ENCODE peak calls at places on chromosomes 7 and 10, in ten cellular contexts. One of them, this sample, is unnamed.

GRCh38 chr10:34758447-34758996 is 56.6 kb downstream of the PARD3 start:
- DNase-seq in cardiac septum: no peak
- DNase-seq in activated T-cell treated with anti-CD3 and anti-CD28 coated beads, Interleukin-2, amount 50 U/mL, for 4 hours: no peak
- DNase-seq in glutamatergic neuron: no peak
- DNase-seq in GM04504: peak
- DNase-seq in cardiac muscle cell: no peak
- DNase-seq in CD8-positive, alpha-beta T cell: no peak
- DNase-seq in NCI-H2081 treated with DMSO at 0.1 percent for 48 hours: no peak
- DNase-seq in HT1080: peak
- DNase-seq in KG1: no peak
- DNase-seq in this sample: no peak

GRCh38 chr7:149722356-149722957 is 50.9 kb downstream of the ZNF467 start:
- DNase-seq in cardiac muscle cell: no peak
- DNase-seq in KG1: no peak
- DNase-seq in GM04504: no peak
- DNase-seq in CD8-positive, alpha-beta T cell: no peak
- DNase-seq in HT1080: no peak
- DNase-seq in glutamatergic neuron: no peak
- DNase-seq in activated T-cell treated with anti-CD3 and anti-CD28 coated beads, Interleukin-2, amount 50 U/mL, for 4 hours: no peak
- DNase-seq in cardiac septum: no peak
- DNase-seq in NCI-H2081 treated with DMSO at 0.1 percent for 48 hours: no peak
- DNase-seq in this sample: no peak

GRCh38 chr7:138821912-138822311 is 23.9 kb upstream of the ATP6V0A4 start:
- DNase-seq in NCI-H2081 treated with DMSO at 0.1 percent for 48 hours: no peak
- DNase-seq in cardiac muscle cell: no peak
- DNase-seq in activated T-cell treated with anti-CD3 and anti-CD28 coated beads, Interleukin-2, amount 50 U/mL, for 4 hours: no peak
- DNase-seq in cardiac septum: no peak
- DNase-seq in CD8-positive, alpha-beta T cell: no peak
- DNase-seq in glutamatergic neuron: no peak
- DNase-seq in HT1080: no peak
- DNase-seq in KG1: no peak
- DNase-seq in GM04504: no peak
- DNase-seq in this sample: no peak

GRCh38 chr10:30134546-30134945 is 75.2 kb upstream of the JCAD start:
- DNase-seq in cardiac septum: no peak
- DNase-seq in GM04504: no peak
- DNase-seq in KG1: no peak
- DNase-seq in CD8-positive, alpha-beta T cell: no peak
- DNase-seq in activated T-cell treated with anti-CD3 and anti-CD28 coated beads, Interleukin-2, amount 50 U/mL, for 4 hours: no peak
- DNase-seq in NCI-H2081 treated with DMSO at 0.1 percent for 48 hours: no peak
- DNase-seq in HT1080: no peak
- DNase-seq in glutamatergic neuron: no peak
- DNase-seq in cardiac muscle cell: no peak
- DNase-seq in this sample: no peak

GRCh38 chr7:47597379-47597778 is 15.5 kb upstream of the TNS3 start:
- DNase-seq in KG1: no peak
- DNase-seq in activated T-cell treated with anti-CD3 and anti-CD28 coated beads, Interleukin-2, amount 50 U/mL, for 4 hours: no peak
- DNase-seq in CD8-positive, alpha-beta T cell: no peak
- DNase-seq in GM04504: no peak
- DNase-seq in cardiac muscle cell: no peak
- DNase-seq in cardiac septum: no peak
- DNase-seq in glutamatergic neuron: no peak
- DNase-seq in NCI-H2081 treated with DMSO at 0.1 percent for 48 hours: no peak
- DNase-seq in HT1080: no peak
- DNase-seq in this sample: no peak

GRCh38 chr7:952548-953441 is 1.7 kb downstream of the ADAP1 start:
- DNase-seq in GM04504: no peak
- DNase-seq in HT1080: no peak
- DNase-seq in cardiac septum: no peak
- DNase-seq in NCI-H2081 treated with DMSO at 0.1 percent for 48 hours: no peak
- DNase-seq in glutamatergic neuron: peak
- DNase-seq in KG1: no peak
- DNase-seq in CD8-positive, alpha-beta T cell: no peak
- DNase-seq in activated T-cell treated with anti-CD3 and anti-CD28 coated beads, Interleukin-2, amount 50 U/mL, for 4 hours: no peak
- DNase-seq in cardiac muscle cell: no peak
- DNase-seq in this sample: no peak

GRCh38 chr7:141072548-141073172 is 1.2 kb upstream of the TMEM178B start:
- DNase-seq in KG1: no peak
- DNase-seq in glutamatergic neuron: peak
- DNase-seq in CD8-positive, alpha-beta T cell: peak
- DNase-seq in cardiac muscle cell: peak
- DNase-seq in NCI-H2081 treated with DMSO at 0.1 percent for 48 hours: no peak
- DNase-seq in GM04504: no peak
- DNase-seq in cardiac septum: no peak
- DNase-seq in HT1080: peak
- DNase-seq in activated T-cell treated with anti-CD3 and anti-CD28 coated beads, Interleukin-2, amount 50 U/mL, for 4 hours: no peak
- DNase-seq in this sample: peak

GRCh38 chr7:43747703-43748102 is 10.8 kb upstream of the BLVRA start:
- DNase-seq in glutamatergic neuron: no peak
- DNase-seq in GM04504: no peak
- DNase-seq in activated T-cell treated with anti-CD3 and anti-CD28 coated beads, Interleukin-2, amount 50 U/mL, for 4 hours: no peak
- DNase-seq in NCI-H2081 treated with DMSO at 0.1 percent for 48 hours: no peak
- DNase-seq in cardiac muscle cell: no peak
- DNase-seq in cardiac septum: no peak
- DNase-seq in KG1: no peak
- DNase-seq in CD8-positive, alpha-beta T cell: no peak
- DNase-seq in HT1080: no peak
- DNase-seq in this sample: no peak